ENCODE peak calls at places on chromosomes 11 and 22, in four cellular contexts. B is HepG2, E is HEK293T, N is K562. Q is an unnamed sample.

GRCh38 chr11:62011881-62012280 is 44.4 kb upstream of the FTH1 start:
- DNase-seq in B (no peak), E (no peak), N (no peak), Q (no peak)

GRCh38 chr11:77602385-77603105 is 12.8 kb downstream of the AQP11 start:
- DNase-seq in B (peak; percentile 72), E (no peak), N (no peak), Q (no peak)

GRCh38 chr11:72330131-72330727 is 86.3 kb upstream of the PHOX2A start:
- DNase-seq in B (no peak), E (no peak), N (no peak), Q (no peak)

GRCh38 chr22:28955817-28956216 is 72.4 kb downstream of the ZNRF3 start:
- DNase-seq in B (no peak), E (no peak), N (no peak), Q (peak; percentile 60)

GRCh38 chr11:63710476-63711217 is 29.3 kb downstream of the RTN3 start:
- DNase-seq in B (no peak), E (peak; percentile 29), N (peak; percentile 39), Q (no peak)

GRCh38 chr22:22769434-22770279 is 118.0 kb upstream of the IGLL5 start:
- DNase-seq in B (no peak), E (no peak), N (no peak), Q (no peak)

GRCh38 chr22:41197808-41198585 is 7.1 kb upstream of the L3MBTL2 start:
- DNase-seq in B (no peak), E (no peak), N (peak; percentile 26), Q (no peak)

GRCh38 chr22:46846832-46847355 is 84.4 kb downstream of the TBC1D22A start:
- DNase-seq in B (no peak), E (no peak), N (no peak), Q (no peak)

GRCh38 chr11:131033151-131033651 is 116.9 kb upstream of the SNX19 start:
- DNase-seq in B (peak; percentile 18), E (no peak), N (peak; percentile 22), Q (no peak)

GRCh38 chr11:114166897-114167323 is 107.4 kb downstream of the ZBTB16 start:
- DNase-seq in B (no peak), E (no peak), N (no peak), Q (no peak)

GRCh38 chr11:46333129-46333947 is 13.9 kb upstream of the DGKZ start:
- DNase-seq in B (no peak), E (no peak), N (no peak), Q (no peak)

GRCh38 chr11:60098508-60098907 is 10.0 kb downstream of the MS4A2 start:
- DNase-seq in B (peak; percentile 67), E (no peak), N (no peak), Q (no peak)

GRCh38 chr22:48887394-48888332 is 940.0 kb downstream of the BRD1 start:
- DNase-seq in B (no peak), E (no peak), N (no peak), Q (no peak)

GRCh38 chr22:25979968-25980367 is 189.3 kb upstream of the SEZ6L start:
- DNase-seq in B (no peak), E (no peak), N (no peak), Q (no peak)

GRCh38 chr22:46070722-46071450 is 79.4 kb upstream of the PPARA start:
- DNase-seq in B (no peak), E (peak; percentile 65), N (no peak), Q (no peak)

GRCh38 chr11:33801821-33802413 is 27.6 kb upstream of the FBXO3 start:
- DNase-seq in B (no peak), E (peak; percentile 33), N (no peak), Q (peak; percentile 5)

GRCh38 chr22:26949193-26949592 is 291.8 kb downstream of the MIAT start:
- DNase-seq in B (no peak), E (no peak), N (no peak), Q (no peak)

GRCh38 chr11:76791861-76792260 is 8.7 kb downstream of the TSKU start:
- DNase-seq in B (peak; percentile 35), E (no peak), N (no peak), Q (no peak)

GRCh38 chr22:46737976-46738641 is at the start of gene CERK:
- DNase-seq in B (peak; percentile 36), E (peak; percentile 77), N (peak; percentile 81), Q (no peak)

GRCh38 chr11:12808519-12808918 is 134.3 kb downstream of the TEAD1 start:
- DNase-seq in B (no peak), E (no peak), N (no peak), Q (no peak)

GRCh38 chr11:112967082-112967481 is 5.9 kb downstream of the NCAM1 start:
- DNase-seq in B (no peak), E (no peak), N (no peak), Q (no peak)

GRCh38 chr11:8586805-8587204 is 7.2 kb downstream of the STK33 start:
- DNase-seq in B (no peak), E (no peak), N (no peak), Q (no peak)

GRCh38 chr22:29030618-29031235 is 30.9 kb downstream of the C22orf31 start:
- DNase-seq in B (peak; percentile 93), E (peak; percentile 78), N (peak; percentile 67), Q (no peak)

GRCh38 chr11:64000026-64000739 is 13.9 kb downstream of the OTUB1 start:
- DNase-seq in B (no peak), E (no peak), N (no peak), Q (no peak)

GRCh38 chr22:20248461-20248959 is 19.6 kb downstream of the RTN4R start:
- DNase-seq in B (no peak), E (no peak), N (no peak), Q (no peak)

GRCh38 chr11:122852071-122852831 is 14.0 kb downstream of the CRTAM start:
- DNase-seq in B (no peak), E (no peak), N (no peak), Q (no peak)

GRCh38 chr11:29389793-29390192 is 627.0 kb downstream of the KCNA4 start:
- DNase-seq in B (no peak), E (no peak), N (no peak), Q (no peak)

GRCh38 chr11:74721479-74721835 is 9.8 kb downstream of the CHRDL2 start:
- DNase-seq in B (no peak), E (no peak), N (no peak), Q (no peak)

GRCh38 chr11:79440451-79441158 is at the start of gene TENM4:
- DNase-seq in B (no peak), E (peak; percentile 61), N (no peak), Q (no peak)

GRCh38 chr11:99370557-99371200 is 349.9 kb downstream of the CNTN5 start:
- DNase-seq in B (no peak), E (peak; percentile 8), N (no peak), Q (no peak)

GRCh38 chr11:84817998-84818397 is 809.1 kb downstream of the DLG2 start:
- DNase-seq in B (no peak), E (no peak), N (no peak), Q (no peak)

DNA sequence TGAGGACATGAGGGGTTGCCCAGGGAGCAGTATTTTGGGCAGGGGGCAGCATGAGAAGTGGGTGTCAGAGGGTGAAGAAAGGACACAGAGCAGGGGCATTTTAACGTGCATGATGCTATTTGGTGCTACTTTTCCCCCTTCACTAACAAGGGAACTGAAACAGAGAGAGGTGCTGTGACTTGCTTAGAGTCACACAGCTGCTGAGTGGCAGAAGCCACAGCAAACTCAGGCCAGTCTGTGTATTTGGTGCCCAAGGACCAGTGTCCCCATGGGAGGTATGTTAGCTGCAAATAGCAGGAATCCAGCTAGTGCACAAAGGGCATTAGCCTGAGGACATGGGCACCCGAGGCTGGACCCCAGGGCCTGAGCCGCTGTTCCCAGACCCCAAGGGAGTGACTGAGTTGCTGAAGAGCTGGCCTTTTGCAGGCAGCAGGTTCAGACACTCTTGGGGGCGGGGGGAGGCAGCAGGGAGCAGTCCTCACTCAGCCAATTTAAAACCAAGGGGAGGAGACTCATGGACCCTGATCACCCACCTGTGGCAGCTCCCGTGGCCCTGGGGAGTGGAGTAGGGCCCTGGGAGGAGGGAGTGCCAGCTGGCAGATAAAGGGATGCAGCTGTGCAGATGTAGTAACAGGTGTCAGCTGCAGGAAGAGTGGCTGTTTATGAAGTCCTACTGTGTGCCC is 14.6 kb downstream of the PARVG start:
- DNase-seq in B (no peak), E (no peak), N (no peak), Q (no peak)
- TF ChIP-seq FOXK2 in B (no peak), E (no peak), N (no peak), Q (no peak)

GRCh38 chr11:26079966-26080365 is 252.0 kb upstream of the ANO3 start:
- DNase-seq in B (no peak), E (no peak), N (no peak), Q (no peak)
- TF ChIP-seq FOXK2 in B (no peak), E (no peak), N (no peak), Q (no peak)

GRCh38 chr22:50503475-50504145 is 3.9 kb downstream of the LMF2 start:
- DNase-seq in B (no peak), E (no peak), N (no peak), Q (no peak)

GRCh38 chr22:50502628-50503474 is 4.7 kb downstream of the LMF2 start:
- DNase-seq in B (no peak), E (no peak), N (no peak), Q (no peak)

GRCh38 chr22:50505276-50505775 is 2.2 kb downstream of the LMF2 start:
- DNase-seq in B (no peak), E (no peak), N (no peak), Q (no peak)

GRCh38 chr22:50505776-50506610 is 1.5 kb downstream of the LMF2 start:
- DNase-seq in B (no peak), E (no peak), N (no peak), Q (no peak)

GRCh38 chr22:50504245-50505211 is 3.0 kb downstream of the LMF2 start:
- DNase-seq in B (no peak), E (no peak), N (no peak), Q (no peak)
- TF ChIP-seq FOXK2 in B (no peak), E (no peak), N (no peak), Q (no peak)

DNA sequence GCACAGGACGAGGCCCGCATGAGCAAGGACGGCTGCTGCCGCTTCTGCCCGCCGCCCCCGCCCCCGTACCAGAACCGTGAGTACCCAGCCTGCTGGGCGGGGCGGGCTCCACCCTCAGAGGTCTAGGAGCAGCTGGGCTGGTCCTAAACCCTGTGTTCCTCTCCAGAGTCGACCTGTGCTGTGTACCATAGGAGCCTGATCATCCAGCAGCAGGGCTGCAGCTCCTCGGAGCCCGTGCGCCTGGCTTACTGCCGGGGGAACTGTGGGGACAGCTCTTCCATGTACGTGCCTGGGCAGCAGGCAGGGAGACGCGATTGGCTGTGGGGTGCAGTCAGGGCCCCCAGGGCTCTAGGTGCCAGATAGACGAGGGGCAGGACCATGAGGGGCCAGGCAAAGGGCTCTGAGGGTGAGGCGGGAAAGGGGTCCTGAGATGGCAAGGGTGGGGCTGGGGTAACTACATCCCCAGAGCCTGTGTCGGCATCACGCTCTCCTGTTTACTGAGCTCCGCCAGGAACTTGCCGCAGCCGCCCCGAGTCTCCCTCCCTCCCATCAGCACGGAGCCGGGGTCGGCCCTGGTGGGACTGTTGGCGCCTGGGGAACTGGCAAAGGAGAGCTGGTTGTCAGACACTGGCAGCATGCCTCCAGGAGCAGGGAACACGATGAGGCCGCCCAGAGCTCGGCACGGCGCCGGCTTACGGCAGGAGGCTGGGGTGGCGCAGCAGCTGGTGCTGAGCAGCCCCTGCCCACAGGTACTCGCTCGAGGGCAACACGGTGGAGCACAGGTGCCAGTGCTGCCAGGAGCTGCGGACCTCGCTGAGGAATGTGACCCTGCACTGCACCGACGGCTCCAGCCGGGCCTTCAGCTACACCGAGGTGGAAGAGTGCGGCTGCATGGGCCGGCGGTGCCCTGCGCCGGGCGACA is 22.9 kb upstream of the MUC5B start:
- DNase-seq in B (no peak), E (no peak), N (peak; percentile 2), Q (no peak)
- TF ChIP-seq FOXK2 in B (no peak), E (no peak), N (no peak), Q (no peak)

Q was measured in GM12878.